ENCODE peak calls at places on chromosomes 11 and 22, in four cellular contexts. E is ovary, M is sigmoid colon, O is heart left ventricle. R is an unnamed sample.
A peak's percentile ranks its signal among the peaks of the same experiment; 100 is the strongest.

GRCh38 chr11:119694334-119694733 is 34.7 kb downstream of the NECTIN1 start:
- DNase-seq in E (no peak), M (no peak), O (no peak), R (no peak)

GRCh38 chr22:36541831-36542391 is 12.9 kb upstream of the EIF3D start:
- DNase-seq in E (no peak), M (no peak), O (no peak), R (no peak)

GRCh38 chr11:100878474-100878873 is 191.4 kb downstream of the ARHGAP42 start:
- DNase-seq in E (no peak), M (no peak), O (peak; percentile 28), R (no peak)

GRCh38 chr11:123086315-123086714 is 24.4 kb upstream of the HSPA8 start:
- DNase-seq in E (no peak), M (no peak), O (no peak), R (no peak)

GRCh38 chr11:46278387-46279173 is 1.1 kb downstream of the CREB3L1 start:
- DNase-seq in E (peak; percentile 61), M (peak; percentile 74), O (peak; percentile 65), R (peak; percentile 71)

GRCh38 chr11:17734418-17734911 is at the start of gene KCNC1:
- DNase-seq in E (peak; percentile 26), M (peak; percentile 61), O (no peak), R (peak; percentile 68)

GRCh38 chr22:31891366-31892079 is 52.8 kb upstream of the YWHAH start:
- DNase-seq in E (no peak), M (no peak), O (no peak), R (no peak)

GRCh38 chr22:24289781-24290181 is 19.1 kb downstream of the SPECC1L start:
- DNase-seq in E (no peak), M (peak; percentile 65), O (no peak), R (peak; percentile 15)

GRCh38 chr11:83004855-83005556 is 66.7 kb downstream of the RAB30 start:
- DNase-seq in E (no peak), M (no peak), O (no peak), R (no peak)

GRCh38 chr22:21707677-21708076 is 27.9 kb downstream of the YPEL1 start:
- DNase-seq in E (no peak), M (no peak), O (no peak), R (no peak)

GRCh38 chr22:38943181-38943580 is 14.2 kb upstream of the APOBEC3A start:
- DNase-seq in E (no peak), M (no peak), O (no peak), R (no peak)

GRCh38 chr22:17977371-17977770 is 47.0 kb downstream of the MICAL3 start:
- DNase-seq in E (no peak), M (no peak), O (no peak), R (no peak)

GRCh38 chr11:131977231-131977630 is 606.8 kb downstream of the NTM start:
- DNase-seq in E (no peak), M (no peak), O (no peak), R (no peak)

GRCh38 chr11:102172127-102172848 is 62.0 kb downstream of the YAP1 start:
- DNase-seq in E (no peak), M (no peak), O (no peak), R (no peak)

GRCh38 chr22:35522571-35523149 is 18.0 kb upstream of the RASD2 start:
- DNase-seq in E (no peak), M (no peak), O (no peak), R (no peak)

GRCh38 chr22:30239421-30240405 is 6.8 kb downstream of the LIF start:
- DNase-seq in E (no peak), M (no peak), O (no peak), R (no peak)

GRCh38 chr22:29284196-29284595 is 16.1 kb downstream of the EWSR1 start:
- DNase-seq in E (no peak), M (no peak), O (no peak), R (no peak)

GRCh38 chr11:12569499-12570040 is 104.7 kb upstream of the TEAD1 start:
- DNase-seq in E (no peak), M (no peak), O (no peak), R (no peak)

GRCh38 chr11:77547863-77548551 is 41.7 kb upstream of the AQP11 start:
- DNase-seq in E (no peak), M (no peak), O (peak; percentile 26), R (peak; percentile 34)

GRCh38 chr11:85647604-85648299 is at the start of gene TMEM126A:
- DNase-seq in E (peak; percentile 84), M (peak; percentile 93), O (peak; percentile 91), R (peak; percentile 91)

GRCh38 chr22:39351689-39352214 is 2.0 kb downstream of the SYNGR1 start:
- DNase-seq in E (no peak), M (no peak), O (no peak), R (peak; percentile 46)

GRCh38 chr22:41831828-41832552 is 915 bp upstream of the SREBF2 start:
- DNase-seq in E (no peak), M (no peak), O (no peak), R (no peak)

GRCh38 chr11:115497303-115497702 is 6.9 kb downstream of the CADM1 start:
- DNase-seq in E (no peak), M (no peak), O (no peak), R (no peak)

GRCh38 chr11:124674168-124674517 is 439 bp downstream of the SPA17 start:
- DNase-seq in E (no peak), M (no peak), O (no peak), R (no peak)

GRCh38 chr11:19027829-19028595 is 32.5 kb downstream of the MRGPRX2 start:
- DNase-seq in E (no peak), M (no peak), O (no peak), R (no peak)

GRCh38 chr22:42111798-42112197 is 18.8 kb downstream of the CYP2D6 start:
- DNase-seq in E (no peak), M (no peak), O (no peak), R (no peak)

GRCh38 chr11:61756452-61757212 is 4.2 kb downstream of the MYRF start:
- DNase-seq in E (no peak), M (no peak), O (no peak), R (no peak)

GRCh38 chr11:69956669-69957190 is 121.4 kb upstream of the ANO1 start:
- DNase-seq in E (no peak), M (no peak), O (no peak), R (no peak)

GRCh38 chr11:101915811-101916291 is 471 bp downstream of the ANGPTL5 start:
- DNase-seq in E (no peak), M (no peak), O (no peak), R (no peak)

GRCh38 chr22:50726643-50727340 is 11.2 kb upstream of the ACR start:
- DNase-seq in E (no peak), M (peak; percentile 40), O (no peak), R (no peak)

GRCh38 chr22:50725597-50725996 is 12.4 kb upstream of the ACR start:
- DNase-seq in E (no peak), M (no peak), O (no peak), R (no peak)

GRCh38 chr22:50729391-50730012 is 8.5 kb upstream of the ACR start:
- DNase-seq in E (no peak), M (peak; percentile 59), O (peak; percentile 16), R (no peak)

GRCh38 chr22:50728523-50728931 is 9.5 kb upstream of the ACR start:
- DNase-seq in E (no peak), M (peak; percentile 58), O (no peak), R (no peak)

DNA sequence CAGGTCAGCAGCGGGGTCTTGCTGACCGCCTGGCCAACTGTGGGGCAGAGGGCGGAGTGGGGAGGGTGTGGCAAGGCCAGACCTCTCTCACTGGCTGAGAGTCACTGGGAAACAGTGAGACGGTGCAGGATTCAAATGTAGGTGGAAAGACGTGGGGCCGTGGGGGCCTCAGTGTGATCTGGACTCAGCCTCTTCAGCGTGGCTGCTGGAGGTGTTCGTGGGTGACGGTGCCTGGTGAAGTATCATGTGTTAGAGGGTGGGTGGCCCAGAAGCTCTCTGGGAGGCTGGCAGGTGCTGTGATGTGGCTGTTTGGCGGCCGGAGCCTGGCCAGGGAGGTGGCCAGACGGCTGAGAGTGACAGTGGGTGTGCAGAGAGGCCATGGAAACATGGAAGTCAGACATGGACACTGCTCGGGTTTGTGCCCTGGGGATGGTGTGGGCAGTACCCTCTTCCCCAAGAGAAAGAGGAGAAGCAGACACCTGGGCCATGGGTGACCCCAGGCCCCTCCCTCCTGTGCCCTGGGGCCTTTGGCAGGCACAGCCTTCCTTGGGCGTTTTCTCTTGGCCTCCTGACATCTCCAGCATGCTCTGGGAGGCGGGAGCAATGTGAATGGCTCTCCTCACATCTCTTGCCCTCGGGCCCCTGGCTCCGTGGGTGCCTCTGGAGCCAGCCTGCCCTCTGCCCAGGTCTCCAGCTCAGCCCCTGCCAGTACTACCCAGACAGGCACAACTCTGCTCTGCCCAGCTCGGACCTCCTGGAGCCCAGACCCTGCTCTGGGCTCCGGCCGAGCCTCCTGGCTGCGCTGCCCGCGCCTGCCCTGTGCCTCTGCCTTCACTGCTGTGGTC is 10.1 kb upstream of the ACR start:
- DNase-seq in E (no peak), M (peak; percentile 46), O (no peak), R (no peak)
- TF ChIP-seq CTCF in E (no peak), M (no peak), O (no peak), R (no peak)

GRCh38 chr11:68022531-68022930 is 8.0 kb upstream of the NDUFS8 start:
- DNase-seq in E (no peak), M (no peak), O (no peak), R (no peak)

GRCh38 chr11:68019486-68019885 is 9.4 kb downstream of the ALDH3B1 start:
- DNase-seq in E (no peak), M (no peak), O (no peak), R (no peak)

GRCh38 chr11:68020575-68020974 is 9.9 kb upstream of the NDUFS8 start:
- DNase-seq in E (no peak), M (no peak), O (no peak), R (no peak)

GRCh38 chr11:68018730-68019190 is 8.6 kb downstream of the ALDH3B1 start:
- DNase-seq in E (no peak), M (no peak), O (no peak), R (no peak)

GRCh38 chr11:68021167-68021787 is 9.2 kb upstream of the NDUFS8 start:
- DNase-seq in E (no peak), M (no peak), O (no peak), R (no peak)
- TF ChIP-seq CTCF in E (no peak), M (no peak), O (no peak), R (peak; percentile 16)

DNA sequence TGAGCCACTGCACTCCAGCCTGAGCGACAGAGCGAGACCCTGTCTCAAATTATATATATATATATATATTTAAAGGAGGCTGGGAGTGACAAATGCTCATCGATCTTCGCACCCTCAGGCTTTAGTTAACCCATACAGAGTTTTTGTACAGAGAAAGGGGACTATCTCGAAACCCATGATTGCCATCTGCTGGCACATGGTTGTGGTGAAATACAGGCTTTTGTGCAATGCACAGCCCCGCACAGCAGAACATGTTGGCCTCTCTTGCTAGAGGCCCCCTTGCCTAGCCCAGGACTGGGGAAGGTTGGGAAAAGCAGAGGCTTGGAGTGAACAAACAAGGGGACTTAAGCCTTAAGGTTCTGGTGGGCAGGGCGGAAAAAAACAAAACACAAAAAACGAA is 3.6 kb downstream of the MYBPC3 start:
- DNase-seq in E (no peak), M (no peak), O (peak; percentile 14), R (no peak)
- TF ChIP-seq CTCF in E (no peak), M (no peak), O (no peak), R (peak; percentile 14)

GRCh38 chr11:130121430-130121978 is 38.1 kb upstream of the ST14 start:
- DNase-seq in E (no peak), M (no peak), O (no peak), R (no peak)

GRCh38 chr11:130123414-130124040 is 36.1 kb upstream of the ST14 start:
- DNase-seq in E (no peak), M (no peak), O (no peak), R (no peak)

GRCh38 chr11:130122141-130122575 is 37.4 kb upstream of the ST14 start:
- DNase-seq in E (no peak), M (no peak), O (no peak), R (no peak)

GRCh38 chr11:130125638-130126037 is 33.9 kb upstream of the ST14 start:
- DNase-seq in E (no peak), M (no peak), O (no peak), R (no peak)

GRCh38 chr11:130124096-130124495 is 35.5 kb upstream of the ST14 start:
- DNase-seq in E (no peak), M (peak; percentile 86), O (peak; percentile 40), R (no peak)
- TF ChIP-seq CTCF in E (no peak), M (no peak), O (no peak), R (no peak)